ENCODE peak calls at places on chromosomes 11 and 22, in eight cellular contexts. One of them, this sample, is unnamed.

GRCh38 chr11:70466154-70466553 is 67.8 kb downstream of the CTTN start:
- DNase-seq in colonic mucosa: no peak
- DNase-seq in CD4-positive, alpha-beta T cell: no peak
- DNase-seq in transverse colon: no peak
- DNase-seq in small intestine: no peak
- DNase-seq in coronary artery: no peak
- DNase-seq in CD8-positive, alpha-beta memory T cell: no peak
- DNase-seq in MM.1S: no peak
- DNase-seq in this sample: no peak

GRCh38 chr11:116598556-116598955 is 174.2 kb downstream of the BUD13 start:
- DNase-seq in colonic mucosa: no peak
- DNase-seq in CD4-positive, alpha-beta T cell: no peak
- DNase-seq in transverse colon: no peak
- DNase-seq in small intestine: no peak
- DNase-seq in coronary artery: no peak
- DNase-seq in CD8-positive, alpha-beta memory T cell: no peak
- DNase-seq in MM.1S: no peak
- DNase-seq in this sample: no peak

GRCh38 chr11:69135420-69136363 is 20.0 kb upstream of the SMIM38 start:
- DNase-seq in colonic mucosa: no peak
- DNase-seq in CD4-positive, alpha-beta T cell: no peak
- DNase-seq in transverse colon: no peak
- DNase-seq in small intestine: no peak
- DNase-seq in coronary artery: peak
- DNase-seq in CD8-positive, alpha-beta memory T cell: no peak
- DNase-seq in MM.1S: no peak
- DNase-seq in this sample: no peak

GRCh38 chr11:79092791-79093313 is 348.0 kb downstream of the TENM4 start:
- DNase-seq in colonic mucosa: no peak
- DNase-seq in CD4-positive, alpha-beta T cell: no peak
- DNase-seq in transverse colon: no peak
- DNase-seq in small intestine: no peak
- DNase-seq in coronary artery: no peak
- DNase-seq in CD8-positive, alpha-beta memory T cell: no peak
- DNase-seq in MM.1S: no peak
- DNase-seq in this sample: no peak

GRCh38 chr11:95835351-95835750 is 45.1 kb downstream of the CEP57 start:
- DNase-seq in colonic mucosa: no peak
- DNase-seq in CD4-positive, alpha-beta T cell: no peak
- DNase-seq in transverse colon: no peak
- DNase-seq in small intestine: no peak
- DNase-seq in coronary artery: no peak
- DNase-seq in CD8-positive, alpha-beta memory T cell: no peak
- DNase-seq in MM.1S: no peak
- DNase-seq in this sample: no peak

GRCh38 chr22:23779731-23780130 is 7.0 kb upstream of the SMARCB1 start:
- DNase-seq in colonic mucosa: no peak
- DNase-seq in CD4-positive, alpha-beta T cell: no peak
- DNase-seq in transverse colon: no peak
- DNase-seq in small intestine: no peak
- DNase-seq in coronary artery: no peak
- DNase-seq in CD8-positive, alpha-beta memory T cell: no peak
- DNase-seq in MM.1S: no peak
- DNase-seq in this sample: no peak

GRCh38 chr11:46363455-46363920 is 16.2 kb downstream of the DGKZ start:
- DNase-seq in colonic mucosa: no peak
- DNase-seq in CD4-positive, alpha-beta T cell: no peak
- DNase-seq in transverse colon: no peak
- DNase-seq in small intestine: no peak
- DNase-seq in coronary artery: no peak
- DNase-seq in CD8-positive, alpha-beta memory T cell: no peak
- DNase-seq in MM.1S: no peak
- DNase-seq in this sample: peak

GRCh38 chr11:19323502-19323901 is 82.8 kb upstream of the E2F8 start:
- DNase-seq in colonic mucosa: no peak
- DNase-seq in CD4-positive, alpha-beta T cell: no peak
- DNase-seq in transverse colon: no peak
- DNase-seq in small intestine: no peak
- DNase-seq in coronary artery: no peak
- DNase-seq in CD8-positive, alpha-beta memory T cell: no peak
- DNase-seq in MM.1S: peak
- DNase-seq in this sample: no peak

GRCh38 chr22:46007003-46007847 is 30.3 kb upstream of the WNT7B start:
- DNase-seq in colonic mucosa: no peak
- DNase-seq in CD4-positive, alpha-beta T cell: no peak
- DNase-seq in transverse colon: peak
- DNase-seq in small intestine: peak
- DNase-seq in coronary artery: peak
- DNase-seq in CD8-positive, alpha-beta memory T cell: no peak
- DNase-seq in MM.1S: no peak
- DNase-seq in this sample: no peak

GRCh38 chr11:75159081-75159953 is 8.4 kb downstream of the SLCO2B1 start:
- DNase-seq in colonic mucosa: peak
- DNase-seq in CD4-positive, alpha-beta T cell: no peak
- DNase-seq in transverse colon: peak
- DNase-seq in small intestine: peak
- DNase-seq in coronary artery: no peak
- DNase-seq in CD8-positive, alpha-beta memory T cell: no peak
- DNase-seq in MM.1S: no peak
- DNase-seq in this sample: no peak

GRCh38 chr11:9446230-9446629 is 14.6 kb upstream of the ZNF143 start:
- DNase-seq in colonic mucosa: no peak
- DNase-seq in CD4-positive, alpha-beta T cell: no peak
- DNase-seq in transverse colon: no peak
- DNase-seq in small intestine: no peak
- DNase-seq in coronary artery: no peak
- DNase-seq in CD8-positive, alpha-beta memory T cell: no peak
- DNase-seq in MM.1S: no peak
- DNase-seq in this sample: no peak

GRCh38 chr11:14934641-14935351 is 37.4 kb downstream of the CALCA start:
- DNase-seq in colonic mucosa: no peak
- DNase-seq in CD4-positive, alpha-beta T cell: no peak
- DNase-seq in transverse colon: no peak
- DNase-seq in small intestine: no peak
- DNase-seq in coronary artery: no peak
- DNase-seq in CD8-positive, alpha-beta memory T cell: no peak
- DNase-seq in MM.1S: no peak
- DNase-seq in this sample: no peak

GRCh38 chr22:42645938-42646568 is 3.1 kb downstream of the CYB5R3 start:
- DNase-seq in colonic mucosa: peak
- DNase-seq in CD4-positive, alpha-beta T cell: no peak
- DNase-seq in transverse colon: peak
- DNase-seq in small intestine: peak
- DNase-seq in coronary artery: no peak
- DNase-seq in CD8-positive, alpha-beta memory T cell: no peak
- DNase-seq in MM.1S: no peak
- DNase-seq in this sample: no peak

GRCh38 chr11:122439911-122440782 is 215.4 kb upstream of the UBASH3B start:
- DNase-seq in colonic mucosa: no peak
- DNase-seq in CD4-positive, alpha-beta T cell: no peak
- DNase-seq in transverse colon: no peak
- DNase-seq in small intestine: peak
- DNase-seq in coronary artery: no peak
- DNase-seq in CD8-positive, alpha-beta memory T cell: no peak
- DNase-seq in MM.1S: no peak
- DNase-seq in this sample: peak

GRCh38 chr11:45285931-45286632 is at the start of gene SYT13:
- DNase-seq in colonic mucosa: peak
- DNase-seq in CD4-positive, alpha-beta T cell: no peak
- DNase-seq in transverse colon: peak
- DNase-seq in small intestine: peak
- DNase-seq in coronary artery: no peak
- DNase-seq in CD8-positive, alpha-beta memory T cell: no peak
- DNase-seq in MM.1S: no peak
- DNase-seq in this sample: peak

GRCh38 chr11:45287316-45287903 is 1.3 kb upstream of the SYT13 start:
- DNase-seq in colonic mucosa: no peak
- DNase-seq in CD4-positive, alpha-beta T cell: no peak
- DNase-seq in transverse colon: no peak
- DNase-seq in small intestine: no peak
- DNase-seq in coronary artery: no peak
- DNase-seq in CD8-positive, alpha-beta memory T cell: no peak
- DNase-seq in MM.1S: no peak
- DNase-seq in this sample: no peak

GRCh38 chr11:45288395-45288794 is 2.3 kb upstream of the SYT13 start:
- DNase-seq in colonic mucosa: no peak
- DNase-seq in CD4-positive, alpha-beta T cell: no peak
- DNase-seq in transverse colon: no peak
- DNase-seq in small intestine: no peak
- DNase-seq in coronary artery: no peak
- DNase-seq in CD8-positive, alpha-beta memory T cell: no peak
- DNase-seq in MM.1S: no peak
- DNase-seq in this sample: no peak

GRCh38 chr11:45282070-45282469 is 4.1 kb downstream of the SYT13 start:
- DNase-seq in colonic mucosa: no peak
- DNase-seq in CD4-positive, alpha-beta T cell: no peak
- DNase-seq in transverse colon: no peak
- DNase-seq in small intestine: no peak
- DNase-seq in coronary artery: no peak
- DNase-seq in CD8-positive, alpha-beta memory T cell: no peak
- DNase-seq in MM.1S: no peak
- DNase-seq in this sample: no peak

DNA sequence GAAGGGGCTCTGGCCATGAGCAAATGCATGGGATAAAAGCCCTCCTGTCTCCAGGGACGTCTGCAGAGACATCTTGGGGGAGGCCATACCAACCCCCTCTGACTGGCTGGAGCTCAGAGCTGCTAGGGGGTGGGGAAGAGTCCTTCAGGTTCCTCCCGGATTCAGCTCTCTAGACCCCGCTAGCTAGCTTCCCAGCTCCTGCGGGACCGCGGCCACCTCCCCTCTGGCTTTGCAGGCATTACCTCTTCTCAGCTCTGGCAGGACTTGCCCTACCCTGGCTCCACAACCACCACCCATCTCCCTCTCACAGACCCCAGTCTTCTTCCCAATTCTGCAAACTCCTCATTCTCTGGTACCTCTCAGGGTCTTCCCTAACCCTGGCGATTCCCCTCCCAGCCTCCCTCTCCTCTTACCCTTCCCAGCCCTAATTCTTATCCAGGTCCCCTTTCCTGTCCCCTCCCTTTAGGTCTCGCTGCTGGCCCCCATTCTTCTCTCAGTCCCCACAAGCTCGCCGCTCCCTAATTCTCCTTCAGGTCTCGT is 782 bp downstream of the SYT13 start:
- DNase-seq in colonic mucosa: no peak
- DNase-seq in CD4-positive, alpha-beta T cell: no peak
- DNase-seq in transverse colon: peak
- DNase-seq in small intestine: no peak
- DNase-seq in coronary artery: no peak
- DNase-seq in CD8-positive, alpha-beta memory T cell: no peak
- DNase-seq in MM.1S: no peak
- DNase-seq in this sample: no peak
- H3K27ac ChIP-seq in colonic mucosa: no peak
- H3K27ac ChIP-seq in CD4-positive, alpha-beta T cell: no peak
- H3K27ac ChIP-seq in transverse colon: peak
- H3K27ac ChIP-seq in small intestine: no peak
- H3K27ac ChIP-seq in coronary artery: no peak
- H3K27ac ChIP-seq in CD8-positive, alpha-beta memory T cell: no peak
- H3K27ac ChIP-seq in MM.1S: no peak
- H3K27ac ChIP-seq in this sample: no peak

GRCh38 chr11:61510178-61510979 is 1.8 kb downstream of the LRRC10B start:
- DNase-seq in colonic mucosa: no peak
- DNase-seq in CD4-positive, alpha-beta T cell: no peak
- DNase-seq in transverse colon: no peak
- DNase-seq in small intestine: no peak
- DNase-seq in coronary artery: peak
- DNase-seq in CD8-positive, alpha-beta memory T cell: no peak
- DNase-seq in MM.1S: no peak
- DNase-seq in this sample: no peak
- H3K27ac ChIP-seq in colonic mucosa: no peak
- H3K27ac ChIP-seq in CD4-positive, alpha-beta T cell: no peak
- H3K27ac ChIP-seq in transverse colon: no peak
- H3K27ac ChIP-seq in small intestine: no peak
- H3K27ac ChIP-seq in coronary artery: peak
- H3K27ac ChIP-seq in CD8-positive, alpha-beta memory T cell: no peak
- H3K27ac ChIP-seq in MM.1S: no peak
- H3K27ac ChIP-seq in this sample: no peak

DNA sequence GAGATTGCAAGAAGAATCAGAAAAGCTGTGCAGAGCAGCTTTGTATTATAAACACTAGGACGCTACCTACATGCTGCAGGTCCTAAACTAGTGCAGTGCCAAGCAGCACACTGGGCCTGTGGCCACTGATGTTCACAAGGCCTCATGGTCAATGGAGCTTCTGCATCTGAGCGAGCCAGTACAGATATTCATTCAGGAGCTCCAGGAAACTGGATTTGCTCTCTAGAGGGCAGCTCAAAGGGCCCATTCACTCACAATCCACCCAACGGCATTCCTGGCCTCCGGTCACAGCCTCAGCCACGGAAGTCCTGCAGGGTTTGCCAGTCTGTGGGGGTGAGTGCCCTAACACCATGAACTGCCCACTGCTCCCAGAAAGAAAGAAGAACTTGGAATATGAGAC is 5.8 kb upstream of the TBC1D10A start:
- DNase-seq in colonic mucosa: no peak
- DNase-seq in CD4-positive, alpha-beta T cell: no peak
- DNase-seq in transverse colon: no peak
- DNase-seq in small intestine: no peak
- DNase-seq in coronary artery: no peak
- DNase-seq in CD8-positive, alpha-beta memory T cell: no peak
- DNase-seq in MM.1S: no peak
- DNase-seq in this sample: peak
- H3K27ac ChIP-seq in colonic mucosa: peak
- H3K27ac ChIP-seq in CD4-positive, alpha-beta T cell: no peak
- H3K27ac ChIP-seq in transverse colon: peak
- H3K27ac ChIP-seq in small intestine: no peak
- H3K27ac ChIP-seq in coronary artery: no peak
- H3K27ac ChIP-seq in CD8-positive, alpha-beta memory T cell: no peak
- H3K27ac ChIP-seq in MM.1S: no peak
- H3K27ac ChIP-seq in this sample: peak

GRCh38 chr11:10575999-10576398 is 7.5 kb upstream of the LYVE1 start:
- DNase-seq in colonic mucosa: no peak
- DNase-seq in CD4-positive, alpha-beta T cell: no peak
- DNase-seq in transverse colon: no peak
- DNase-seq in small intestine: no peak
- DNase-seq in coronary artery: no peak
- DNase-seq in CD8-positive, alpha-beta memory T cell: no peak
- DNase-seq in MM.1S: no peak
- DNase-seq in this sample: no peak

GRCh38 chr11:10584071-10584501 is 15.6 kb upstream of the LYVE1 start:
- DNase-seq in colonic mucosa: no peak
- DNase-seq in CD4-positive, alpha-beta T cell: no peak
- DNase-seq in transverse colon: no peak
- DNase-seq in small intestine: no peak
- DNase-seq in coronary artery: no peak
- DNase-seq in CD8-positive, alpha-beta memory T cell: no peak
- DNase-seq in MM.1S: no peak
- DNase-seq in this sample: no peak

GRCh38 chr11:10581481-10582019 is 13.1 kb upstream of the LYVE1 start:
- DNase-seq in colonic mucosa: no peak
- DNase-seq in CD4-positive, alpha-beta T cell: no peak
- DNase-seq in transverse colon: peak
- DNase-seq in small intestine: no peak
- DNase-seq in coronary artery: no peak
- DNase-seq in CD8-positive, alpha-beta memory T cell: no peak
- DNase-seq in MM.1S: no peak
- DNase-seq in this sample: no peak

GRCh38 chr11:10579700-10580099 is 11.2 kb upstream of the LYVE1 start:
- DNase-seq in colonic mucosa: no peak
- DNase-seq in CD4-positive, alpha-beta T cell: no peak
- DNase-seq in transverse colon: no peak
- DNase-seq in small intestine: no peak
- DNase-seq in coronary artery: no peak
- DNase-seq in CD8-positive, alpha-beta memory T cell: no peak
- DNase-seq in MM.1S: no peak
- DNase-seq in this sample: no peak

GRCh38 chr11:10580625-10581024 is 12.2 kb upstream of the LYVE1 start:
- DNase-seq in colonic mucosa: no peak
- DNase-seq in CD4-positive, alpha-beta T cell: no peak
- DNase-seq in transverse colon: no peak
- DNase-seq in small intestine: no peak
- DNase-seq in coronary artery: no peak
- DNase-seq in CD8-positive, alpha-beta memory T cell: no peak
- DNase-seq in MM.1S: no peak
- DNase-seq in this sample: no peak
- H3K27ac ChIP-seq in colonic mucosa: no peak
- H3K27ac ChIP-seq in CD4-positive, alpha-beta T cell: no peak
- H3K27ac ChIP-seq in transverse colon: peak
- H3K27ac ChIP-seq in small intestine: no peak
- H3K27ac ChIP-seq in coronary artery: peak
- H3K27ac ChIP-seq in CD8-positive, alpha-beta memory T cell: no peak
- H3K27ac ChIP-seq in MM.1S: no peak
- H3K27ac ChIP-seq in this sample: no peak

This sample was measured in substantia nigra.